ENCODE peak calls at places on chromosomes 16 and 17, in five cellular contexts. X is nephron progenitor cell, J is mucosa of descending colon, Y is cardiac muscle cell, S is B cell. N is an unnamed sample.

GRCh38 chr16:11658896-11659708 is 9.2 kb upstream of the SNN start:
- DNase-seq in X (no peak), J (no peak), Y (no peak), S (no peak), N (no peak)

GRCh38 chr17:41959336-41960095 is 7.1 kb upstream of the CNP start:
- DNase-seq in X (peak), J (no peak), Y (peak), S (no peak), N (no peak)

GRCh38 chr16:8571061-8571596 is 19.2 kb downstream of the TMEM114 start:
- DNase-seq in X (no peak), J (no peak), Y (no peak), S (no peak), N (no peak)

GRCh38 chr17:78127240-78127887 is 1.2 kb downstream of the TMC6 start:
- DNase-seq in X (peak), J (peak), Y (peak), S (peak), N (no peak)

GRCh38 chr17:13869301-13869700 is 200.0 kb upstream of the COX10 start:
- DNase-seq in X (no peak), J (no peak), Y (no peak), S (no peak), N (no peak)

GRCh38 chr16:2150418-2151187 is 2.2 kb downstream of the RAB26 start:
- DNase-seq in X (no peak), J (peak), Y (no peak), S (no peak), N (no peak)

GRCh38 chr17:80220709-80221215 is 535 bp downstream of the SLC26A11 start:
- DNase-seq in X (peak), J (peak), Y (peak), S (no peak), N (no peak)

GRCh38 chr16:4814542-4815173 is 12.2 kb upstream of the ROGDI start:
- DNase-seq in X (no peak), J (no peak), Y (no peak), S (no peak), N (no peak)

GRCh38 chr16:89918453-89919347 is at the start of gene MC1R:
- DNase-seq in X (peak), J (no peak), Y (peak), S (peak), N (no peak)

GRCh38 chr17:71192039-71192555 is 928.7 kb upstream of the SOX9 start:
- DNase-seq in X (no peak), J (no peak), Y (no peak), S (no peak), N (no peak)

GRCh38 chr17:32341141-32341856 is 674 bp downstream of the C17orf75 start:
- DNase-seq in X (no peak), J (no peak), Y (peak), S (peak), N (no peak)

GRCh38 chr17:7023576-7024401 is 939 bp downstream of the BCL6B start:
- DNase-seq in X (peak), J (peak), Y (peak), S (peak), N (peak)

GRCh38 chr16:66849021-66849420 is 4.8 kb downstream of the CA7 start:
- DNase-seq in X (no peak), J (no peak), Y (no peak), S (no peak), N (no peak)

GRCh38 chr16:46743232-46743719 is 4.9 kb downstream of the MYLK3 start:
- DNase-seq in X (no peak), J (no peak), Y (peak), S (peak), N (no peak)

GRCh38 chr17:1724351-1724868 is at the start of gene WDR81:
- DNase-seq in X (peak), J (peak), Y (peak), S (peak), N (no peak)

GRCh38 chr16:81040837-81041236 is 5.2 kb downstream of the ATMIN start:
- DNase-seq in X (no peak), J (no peak), Y (no peak), S (no peak), N (no peak)

GRCh38 chr17:45405250-45406086 is 27.2 kb downstream of the ARHGAP27 start:
- DNase-seq in X (peak), J (peak), Y (peak), S (no peak), N (no peak)

GRCh38 chr17:45739786-45740185 is 44.3 kb upstream of the CRHR1 start:
- DNase-seq in X (no peak), J (no peak), Y (no peak), S (no peak), N (no peak)

GRCh38 chr17:35740216-35740615 is 8.8 kb downstream of the RASL10B start:
- DNase-seq in X (no peak), J (no peak), Y (no peak), S (no peak), N (no peak)

GRCh38 chr17:13393841-13394710 is 207.7 kb downstream of the HS3ST3A1 start:
- DNase-seq in X (no peak), J (no peak), Y (peak), S (no peak), N (no peak)

GRCh38 chr16:58346831-58347371 is 45.4 kb upstream of the GINS3 start:
- DNase-seq in X (no peak), J (no peak), Y (peak), S (no peak), N (no peak)

GRCh38 chr17:17021194-17021863 is 20.9 kb upstream of the MPRIP start:
- DNase-seq in X (no peak), J (peak), Y (peak), S (no peak), N (no peak)

GRCh38 chr16:73420244-73421040 is 372.5 kb upstream of the ZFHX3 start:
- DNase-seq in X (no peak), J (no peak), Y (no peak), S (no peak), N (no peak)

GRCh38 chr17:58192612-58193011 is at the start of gene EPX:
- DNase-seq in X (no peak), J (no peak), Y (no peak), S (no peak), N (no peak)

GRCh38 chr17:69997332-69997731 is 77.7 kb upstream of the KCNJ16 start:
- DNase-seq in X (no peak), J (no peak), Y (no peak), S (no peak), N (no peak)

GRCh38 chr17:2723505-2723996 is 12.0 kb upstream of the CLUH start:
- DNase-seq in X (no peak), J (peak), Y (peak), S (peak), N (no peak)

GRCh38 chr16:9709221-9709620 is 473.0 kb downstream of the GRIN2A start:
- DNase-seq in X (no peak), J (no peak), Y (no peak), S (no peak), N (no peak)

GRCh38 chr17:17663160-17664072 is 17.8 kb upstream of the RAI1 start:
- DNase-seq in X (peak), J (peak), Y (peak), S (peak), N (no peak)

GRCh38 chr16:48076455-48077012 is 79.3 kb downstream of the ABCC12 start:
- DNase-seq in X (no peak), J (no peak), Y (no peak), S (no peak), N (no peak)

GRCh38 chr17:45261577-45262515 is at the start of gene SPATA32:
- DNase-seq in X (peak), J (peak), Y (peak), S (peak), N (no peak)

GRCh38 chr16:49049191-49049590 is 232.4 kb downstream of the CBLN1 start:
- DNase-seq in X (no peak), J (no peak), Y (no peak), S (no peak), N (no peak)

GRCh38 chr17:31733326-31733725 is 125.7 kb downstream of the COPRS start:
- DNase-seq in X (no peak), J (no peak), Y (peak), S (no peak), N (no peak)

GRCh38 chr17:42290577-42290976 is 2.3 kb downstream of the STAT5A start:
- DNase-seq in X (no peak), J (peak), Y (no peak), S (no peak), N (no peak)